ENCODE peak calls at places on chromosomes 1 and 21, in ten cellular contexts. U, W, Z, Q, I, X, P, N, L and B are unnamed samples.

GRCh38 chr1:27235827-27236226 is 1.4 kb downstream of the WDTC1 start:
- DNase-seq in U (peak; percentile 36), W (peak; percentile 67), Z (no peak), Q (no peak), I (no peak), X (no peak), P (no peak), N (no peak), L (peak; percentile 19), B (no peak)

GRCh38 chr1:33893147-33893830 is 29.4 kb downstream of the HMGB4 start:
- DNase-seq in U (peak; percentile 92), W (no peak), Z (no peak), Q (peak; percentile 41), I (no peak), X (peak; percentile 27), P (no peak), N (no peak), L (peak; percentile 42), B (no peak)

GRCh38 chr21:29211205-29211604 is 80.8 kb downstream of the MAP3K7CL start:
- DNase-seq in U (no peak), W (no peak), Z (no peak), Q (no peak), I (no peak), X (no peak), P (no peak), N (no peak), L (no peak), B (no peak)

GRCh38 chr1:41978986-41979385 is 60.3 kb upstream of the HIVEP3 start:
- DNase-seq in U (no peak), W (no peak), Z (no peak), Q (no peak), I (no peak), X (no peak), P (no peak), N (no peak), L (no peak), B (no peak)

GRCh38 chr1:203477748-203478147 is 2.1 kb downstream of the PRELP start:
- DNase-seq in U (no peak), W (no peak), Z (no peak), Q (no peak), I (no peak), X (no peak), P (no peak), N (no peak), L (no peak), B (no peak)

GRCh38 chr21:19704832-19705231 is 1293.4 kb upstream of the NCAM2 start:
- DNase-seq in U (no peak), W (no peak), Z (no peak), Q (no peak), I (no peak), X (no peak), P (no peak), N (no peak), L (no peak), B (no peak)

GRCh38 chr1:19910650-19911049 is 12.8 kb downstream of the PLA2G2E start:
- DNase-seq in U (no peak), W (no peak), Z (no peak), Q (no peak), I (no peak), X (no peak), P (no peak), N (no peak), L (no peak), B (no peak)

GRCh38 chr1:29253180-29253579 is 16.9 kb downstream of the PTPRU start:
- DNase-seq in U (no peak), W (no peak), Z (no peak), Q (no peak), I (no peak), X (no peak), P (no peak), N (no peak), L (no peak), B (no peak)

GRCh38 chr1:51317798-51318197 is 12.6 kb downstream of the TTC39A start:
- DNase-seq in U (no peak), W (no peak), Z (no peak), Q (no peak), I (no peak), X (no peak), P (no peak), N (no peak), L (no peak), B (no peak)

GRCh38 chr1:207811920-207812720 is 60.3 kb downstream of the CD46 start:
- DNase-seq in U (peak; percentile 27), W (peak; percentile 41), Z (peak; percentile 94), Q (no peak), I (no peak), X (no peak), P (no peak), N (peak; percentile 82), L (no peak), B (no peak)

GRCh38 chr1:55275976-55276375 is 60.8 kb upstream of the USP24 start:
- DNase-seq in U (peak; percentile 54), W (peak; percentile 19), Z (no peak), Q (no peak), I (no peak), X (no peak), P (no peak), N (no peak), L (peak; percentile 25), B (no peak)

GRCh38 chr1:55278378-55278777 is 63.2 kb upstream of the USP24 start:
- DNase-seq in U (no peak), W (no peak), Z (no peak), Q (no peak), I (no peak), X (no peak), P (no peak), N (no peak), L (no peak), B (no peak)

GRCh38 chr1:55279627-55280026 is 64.5 kb upstream of the USP24 start:
- DNase-seq in U (no peak), W (no peak), Z (no peak), Q (no peak), I (no peak), X (no peak), P (no peak), N (no peak), L (no peak), B (no peak)

GRCh38 chr1:55276671-55277376 is 61.7 kb upstream of the USP24 start:
- DNase-seq in U (no peak), W (no peak), Z (peak; percentile 80), Q (no peak), I (peak; percentile 31), X (no peak), P (no peak), N (no peak), L (no peak), B (no peak)

DNA sequence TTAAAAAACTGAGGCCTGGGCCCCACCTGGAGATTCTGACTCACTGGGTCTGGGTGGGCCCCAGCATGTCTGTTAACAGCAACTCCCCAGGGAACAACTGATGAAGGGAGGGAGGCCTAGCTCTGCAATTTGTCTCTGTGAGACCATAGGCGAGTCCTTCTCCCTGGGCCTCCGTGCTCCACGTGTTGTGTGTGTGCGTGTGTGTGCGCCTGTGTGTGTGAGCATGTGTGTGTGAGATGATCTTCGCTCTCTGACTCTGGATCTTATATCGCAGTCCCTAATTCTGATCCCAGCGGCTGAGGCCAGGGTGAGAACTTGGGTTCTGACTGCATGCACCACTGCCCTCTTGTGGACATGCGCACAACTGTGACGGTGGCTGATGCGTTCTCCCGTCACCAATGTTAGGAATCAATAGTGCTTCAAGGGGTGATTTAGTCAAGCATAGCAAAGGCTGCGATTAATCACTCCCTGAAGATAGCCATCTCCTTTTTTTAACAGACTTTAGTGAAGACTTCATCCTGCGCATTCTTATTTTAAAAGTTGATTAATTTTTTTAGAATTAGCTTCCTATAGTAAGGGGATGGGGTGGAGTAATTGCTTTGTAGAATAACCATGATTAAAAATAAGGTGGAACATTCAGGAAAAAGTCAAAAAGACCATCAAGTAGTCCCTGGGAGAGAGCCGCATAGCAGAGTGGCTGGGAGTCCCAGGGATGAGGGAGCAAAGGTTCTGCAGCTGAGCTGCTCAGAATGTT is 62.4 kb upstream of the USP24 start:
- DNase-seq in U (peak; percentile 83), W (peak; percentile 86), Z (peak; percentile 89), Q (peak; percentile 85), I (peak; percentile 77), X (peak; percentile 77), P (peak; percentile 60), N (peak; percentile 87), L (peak; percentile 80), B (peak; percentile 40)
- TF ChIP-seq CTCF in U (peak; percentile 78), W (peak; percentile 74), Z (peak; percentile 94), Q (peak; percentile 94), I (peak; percentile 84), X (peak; percentile 84), P (peak; percentile 84), N (peak; percentile 88), L (peak; percentile 85), B (peak; percentile 91)

DNA sequence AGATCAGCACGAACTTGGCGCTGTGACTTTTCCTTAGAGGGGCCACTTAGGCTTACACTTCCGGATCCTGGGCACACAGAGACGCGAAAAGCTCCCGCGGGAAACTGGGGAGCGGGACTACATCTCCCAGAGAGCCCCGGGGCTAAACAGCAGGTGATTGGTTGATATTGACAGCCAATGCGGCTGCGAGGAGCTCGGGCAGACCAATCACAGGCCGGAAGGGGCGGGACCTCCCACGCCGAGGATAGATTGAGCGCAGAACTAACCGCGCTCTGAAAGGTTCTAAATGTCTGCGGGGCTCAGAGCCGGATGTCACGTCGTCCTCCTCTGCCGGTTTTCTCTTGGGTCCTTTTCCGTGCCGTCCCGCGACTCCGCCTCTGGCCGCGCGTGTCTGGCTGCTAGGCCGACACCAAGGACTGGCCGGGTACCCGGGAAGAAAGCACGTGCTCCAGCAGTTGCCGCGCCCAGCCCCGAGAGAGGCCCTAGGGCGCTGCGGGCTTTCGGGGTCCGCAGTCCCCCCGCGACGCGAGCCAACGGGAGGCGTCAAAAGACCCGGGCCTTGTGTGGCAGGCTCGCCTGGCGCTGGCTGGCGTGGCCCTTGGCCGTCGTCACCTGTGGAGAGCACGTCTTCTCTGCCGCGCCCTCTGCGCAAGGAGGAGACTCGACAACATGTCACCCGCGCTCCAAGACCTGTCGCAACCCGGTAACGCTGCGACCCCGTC is at the start of gene MTR:
- DNase-seq in U (peak; percentile 98), W (peak; percentile 97), Z (peak; percentile 99), Q (peak; percentile 98), I (peak; percentile 97), X (peak; percentile 98), P (peak; percentile 99), N (peak; percentile 98), L (peak; percentile 99), B (peak; percentile 87)
- TF ChIP-seq CTCF in U (no peak), W (no peak), Z (no peak), Q (no peak), I (no peak), X (no peak), P (no peak), N (no peak), L (no peak), B (no peak)

GRCh38 chr1:156336242-156336641 is 1.9 kb downstream of the CCT3 start:
- DNase-seq in U (no peak), W (peak; percentile 50), Z (no peak), Q (no peak), I (no peak), X (no peak), P (peak; percentile 28), N (no peak), L (no peak), B (no peak)
- TF ChIP-seq CTCF in U (no peak), W (peak; percentile 27), Z (no peak), Q (peak; percentile 22), I (no peak), X (no peak), P (peak; percentile 26), N (no peak), L (no peak), B (peak; percentile 40)

DNA sequence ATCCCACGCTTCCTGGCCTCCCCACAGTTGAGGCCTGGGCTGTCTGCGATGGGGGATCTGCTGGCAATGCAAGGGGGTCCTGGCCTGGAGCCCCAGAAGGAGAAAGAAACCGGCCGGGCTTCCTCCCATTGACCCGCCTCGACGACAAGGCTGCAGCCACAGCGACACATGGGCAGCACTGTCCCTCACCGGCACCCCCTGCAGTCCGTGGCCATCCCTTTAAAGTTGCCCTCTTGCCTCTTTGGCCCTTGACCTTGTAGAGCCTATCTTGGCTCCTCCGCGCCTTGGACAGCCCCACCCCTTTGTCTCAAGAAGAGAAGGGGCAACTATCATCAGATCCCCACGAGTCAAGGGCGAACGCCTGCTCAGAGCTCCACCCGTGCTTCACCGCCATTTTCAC is 106.0 kb downstream of the CASZ1 start:
- DNase-seq in U (no peak), W (no peak), Z (no peak), Q (no peak), I (no peak), X (no peak), P (no peak), N (no peak), L (no peak), B (no peak)
- TF ChIP-seq CTCF in U (no peak), W (peak; percentile 20), Z (no peak), Q (no peak), I (no peak), X (no peak), P (peak; percentile 20), N (no peak), L (no peak), B (no peak)